ENCODE peak calls at places on chromosomes 11 and 22, in four cellular contexts. G is adipocyte, A is cardiac muscle cell, Q is right atrium auricular region. F is an unnamed sample.

GRCh38 chr22:31081963-31082605 is 966 bp downstream of the SMTN start:
- DNase-seq in G (no peak), A (no peak), Q (no peak), F (no peak)

GRCh38 chr11:87879118-87879517 is 296.1 kb downstream of the RAB38 start:
- DNase-seq in G (peak), A (no peak), Q (no peak), F (no peak)

GRCh38 chr11:105937331-105937730 is 84.7 kb downstream of the MSANTD4 start:
- DNase-seq in G (peak), A (no peak), Q (no peak), F (no peak)

GRCh38 chr22:45997077-45997774 is 20.3 kb upstream of the WNT7B start:
- DNase-seq in G (peak), A (no peak), Q (peak), F (no peak)

GRCh38 chr11:61873588-61874459 is 17.5 kb downstream of the FADS3 start:
- DNase-seq in G (no peak), A (no peak), Q (no peak), F (no peak)

GRCh38 chr11:109249597-109249996 is 172.4 kb upstream of the C11orf87 start:
- DNase-seq in G (no peak), A (no peak), Q (no peak), F (no peak)

GRCh38 chr22:42473484-42474193 is 41.4 kb upstream of the NFAM1 start:
- DNase-seq in G (peak), A (peak), Q (no peak), F (no peak)

GRCh38 chr11:48103621-48104561 is 112.7 kb upstream of the OR4B1 start:
- DNase-seq in G (peak), A (no peak), Q (peak), F (no peak)

GRCh38 chr11:17775507-17776212 is 41.1 kb downstream of the KCNC1 start:
- DNase-seq in G (no peak), A (no peak), Q (no peak), F (no peak)

GRCh38 chr11:43116071-43116470 is 195.7 kb upstream of the API5 start:
- DNase-seq in G (no peak), A (no peak), Q (no peak), F (no peak)

GRCh38 chr22:46171940-46172339 is 21.6 kb downstream of the PPARA start:
- DNase-seq in G (peak), A (no peak), Q (no peak), F (no peak)

GRCh38 chr11:106137061-106137460 is 59.6 kb downstream of the AASDHPPT start:
- DNase-seq in G (peak), A (no peak), Q (no peak), F (no peak)

GRCh38 chr11:1691878-1692707 is 4.9 kb upstream of the KRTAP5-6 start:
- DNase-seq in G (no peak), A (no peak), Q (no peak), F (no peak)

GRCh38 chr22:39524753-39525657 is 4.6 kb downstream of the ATF4 start:
- DNase-seq in G (no peak), A (no peak), Q (no peak), F (no peak)

GRCh38 chr11:73283316-73284035 is 11.3 kb downstream of the P2RY6 start:
- DNase-seq in G (no peak), A (no peak), Q (no peak), F (peak)

GRCh38 chr11:69000831-69001245 is 12.2 kb downstream of the MRGPRF start:
- DNase-seq in G (peak), A (no peak), Q (peak), F (no peak)

GRCh38 chr11:42397483-42397882 is 914.3 kb upstream of the API5 start:
- DNase-seq in G (no peak), A (no peak), Q (no peak), F (no peak)

GRCh38 chr22:48371391-48371790 is 1456.3 kb downstream of the BRD1 start:
- DNase-seq in G (no peak), A (no peak), Q (no peak), F (no peak)

GRCh38 chr11:65790104-65790901 is 3.4 kb downstream of the OVOL1 start:
- DNase-seq in G (no peak), A (no peak), Q (no peak), F (no peak)

GRCh38 chr11:11641581-11641980 is 19.8 kb upstream of the GALNT18 start:
- DNase-seq in G (no peak), A (no peak), Q (no peak), F (no peak)

GRCh38 chr11:64028398-64029115 is 7.2 kb upstream of the FLRT1 start:
- DNase-seq in G (no peak), A (peak), Q (no peak), F (no peak)

GRCh38 chr11:12017243-12017678 is 8.8 kb upstream of the DKK3 start:
- DNase-seq in G (peak), A (no peak), Q (no peak), F (no peak)

GRCh38 chr22:37661160-37661924 is 2.8 kb downstream of the PDXP start:
- DNase-seq in G (peak), A (peak), Q (no peak), F (no peak)
- H3K4me3 ChIP-seq in G (no peak), A (no peak), Q (no peak), F (no peak)

GRCh38 chr11:95791385-95792033 is 1.2 kb downstream of the CEP57 start:
- DNase-seq in G (no peak), A (no peak), Q (no peak), F (no peak)

GRCh38 chr11:95794086-95794485 is 3.8 kb downstream of the CEP57 start:
- DNase-seq in G (no peak), A (no peak), Q (no peak), F (no peak)

GRCh38 chr11:95792200-95792599 is 1.9 kb downstream of the CEP57 start:
- DNase-seq in G (no peak), A (no peak), Q (no peak), F (no peak)

GRCh38 chr11:95792700-95793099 is 2.4 kb downstream of the CEP57 start:
- DNase-seq in G (no peak), A (no peak), Q (no peak), F (no peak)

GRCh38 chr11:95793111-95793510 is 2.8 kb downstream of the CEP57 start:
- DNase-seq in G (peak), A (no peak), Q (no peak), F (no peak)
- H3K4me3 ChIP-seq in G (no peak), A (no peak), Q (no peak), F (no peak)

GRCh38 chr22:19962909-19963806 is 21.5 kb upstream of the TXNRD2 start:
- DNase-seq in G (peak), A (no peak), Q (no peak), F (peak)
- H3K4me3 ChIP-seq in G (no peak), A (no peak), Q (no peak), F (peak)

GRCh38 chr11:35617316-35617686 is 959 bp upstream of the FJX1 start:
- DNase-seq in G (no peak), A (no peak), Q (no peak), F (no peak)
- H3K4me3 ChIP-seq in G (peak), A (no peak), Q (peak), F (no peak)

GRCh38 chr11:102287963-102288744 is 29.1 kb upstream of the BIRC3 start:
- DNase-seq in G (peak), A (peak), Q (no peak), F (peak)
- H3K4me3 ChIP-seq in G (peak), A (no peak), Q (peak), F (no peak)

GRCh38 chr11:35298369-35298768 is 121.0 kb downstream of the SLC1A2 start:
- DNase-seq in G (no peak), A (no peak), Q (no peak), F (no peak)

GRCh38 chr11:35293034-35293433 is 126.3 kb downstream of the SLC1A2 start:
- DNase-seq in G (no peak), A (no peak), Q (no peak), F (no peak)

GRCh38 chr11:35292290-35292689 is 127.1 kb downstream of the SLC1A2 start:
- DNase-seq in G (no peak), A (no peak), Q (no peak), F (no peak)

GRCh38 chr11:35293699-35294098 is 125.7 kb downstream of the SLC1A2 start:
- DNase-seq in G (no peak), A (no peak), Q (no peak), F (no peak)

DNA sequence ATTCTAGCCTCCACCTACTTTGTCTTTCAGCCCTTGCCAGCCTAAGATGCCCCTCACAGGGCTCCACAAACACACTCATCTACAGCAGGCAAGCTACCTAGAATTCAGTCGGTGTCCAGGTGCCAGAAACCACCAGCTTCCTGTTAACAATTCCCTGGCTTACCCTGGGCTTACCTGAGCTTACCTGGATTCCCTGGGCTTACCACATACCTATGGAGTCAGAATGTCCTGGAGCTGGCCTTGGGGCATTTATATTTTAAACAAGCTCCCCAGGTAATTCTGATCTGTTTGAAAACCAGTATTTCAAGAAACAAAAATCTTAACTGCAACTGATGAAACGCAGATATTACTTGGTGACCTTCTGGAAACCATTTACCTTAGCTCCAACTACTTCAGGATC is 123.6 kb downstream of the SLC1A2 start:
- DNase-seq in G (no peak), A (no peak), Q (no peak), F (peak)
- H3K4me3 ChIP-seq in G (no peak), A (no peak), Q (no peak), F (no peak)

GRCh38 chr11:121453589-121454299 is 977 bp upstream of the SORL1-AS1 start:
- DNase-seq in G (no peak), A (no peak), Q (no peak), F (no peak)
- H3K4me3 ChIP-seq in G (no peak), A (no peak), Q (no peak), F (peak)

GRCh38 chr11:75981546-75981945 is 166.5 kb downstream of the UVRAG start:
- DNase-seq in G (no peak), A (no peak), Q (no peak), F (no peak)

GRCh38 chr11:75986966-75987365 is 172.0 kb downstream of the UVRAG start:
- DNase-seq in G (no peak), A (peak), Q (no peak), F (no peak)

GRCh38 chr11:75980031-75980430 is 165.0 kb downstream of the UVRAG start:
- DNase-seq in G (no peak), A (no peak), Q (no peak), F (no peak)

DNA sequence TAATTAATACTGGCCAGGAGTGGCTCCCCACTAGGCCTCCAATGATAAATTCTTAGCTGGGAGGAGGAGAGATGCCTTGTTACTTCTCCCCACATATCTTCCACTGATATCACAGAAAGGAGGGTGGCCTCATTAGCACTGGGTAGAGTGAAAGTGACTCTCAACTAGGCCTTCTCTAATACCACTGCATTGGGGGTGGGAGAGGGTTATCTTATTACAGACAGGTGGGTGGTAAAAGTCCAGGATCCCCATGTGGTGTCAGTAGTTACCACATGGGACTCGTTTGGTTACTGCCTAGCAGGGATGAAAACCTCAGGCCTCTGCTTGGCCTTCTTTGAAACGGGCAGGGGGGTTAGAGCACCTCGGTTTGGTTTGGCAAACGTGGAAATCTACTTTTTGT is 167.3 kb downstream of the UVRAG start:
- DNase-seq in G (no peak), A (no peak), Q (no peak), F (no peak)
- H3K4me3 ChIP-seq in G (no peak), A (peak), Q (no peak), F (no peak)